ENCODE peak calls at places on chromosome 18, in four cellular contexts. H, Q, F and E are unnamed samples.

GRCh38 chr18:32929213-32929612 is 156.4 kb upstream of the KLHL14 start:
- DNase-seq in H (no peak), F (no peak), Q (no peak), E (no peak)

GRCh38 chr18:906416-907170 is 1.9 kb downstream of the ADCYAP1 start:
- DNase-seq in H (no peak), F (no peak), Q (no peak), E (peak)

GRCh38 chr18:2906522-2907458 is 60.0 kb downstream of the EMILIN2 start:
- DNase-seq in Q (peak), H (peak), F (no peak), E (peak)

GRCh38 chr18:50629148-50629631 is 69.3 kb downstream of the MAPK4 start:
- DNase-seq in Q (no peak), F (no peak), H (no peak), E (no peak)

GRCh38 chr18:76458522-76459311 is 36.3 kb downstream of the ZNF516 start:
- DNase-seq in H (no peak), Q (no peak), F (no peak), E (no peak)

GRCh38 chr18:58536534-58537271 is 92.2 kb downstream of the ALPK2 start:
- DNase-seq in F (no peak), H (no peak), Q (no peak), E (no peak)

GRCh38 chr18:67199993-67200617 is 316.4 kb downstream of the DSEL start:
- DNase-seq in F (peak), H (peak), Q (peak), E (peak)

GRCh38 chr18:24063121-24063731 is 48.7 kb downstream of the TTC39C start:
- DNase-seq in H (peak), F (no peak), Q (peak), E (no peak)

GRCh38 chr18:37578886-37579513 is 13.4 kb upstream of the CELF4 start:
- DNase-seq in Q (peak), H (peak), F (no peak), E (peak)

GRCh38 chr18:54981076-54981475 is 21.8 kb upstream of the CCDC68 start:
- DNase-seq in H (no peak), F (no peak), Q (no peak), E (peak)

GRCh38 chr18:3985030-3985429 is 470.1 kb downstream of the DLGAP1 start:
- DNase-seq in H (no peak), F (no peak), Q (no peak), E (no peak)

DNA sequence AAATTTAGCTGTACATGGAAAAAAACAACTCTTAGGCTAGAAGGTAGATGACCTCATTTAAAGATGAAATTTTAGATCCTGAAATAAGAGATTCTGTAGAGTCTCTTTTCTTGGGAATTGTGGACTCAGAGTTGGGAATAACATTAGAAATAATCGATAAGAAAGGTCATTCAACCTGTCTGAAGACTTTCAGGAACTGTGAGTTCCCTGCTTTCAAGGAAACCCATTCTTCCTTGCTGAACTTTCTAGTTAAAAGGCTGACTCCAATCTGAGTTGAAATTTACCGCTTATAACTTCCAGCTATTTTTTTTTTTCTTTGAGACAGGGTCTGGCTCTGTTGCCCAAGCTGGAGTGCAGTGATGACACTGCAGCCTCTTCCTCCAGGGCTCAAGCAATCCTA is 16.8 kb upstream of the SMAD7 start:
- DNase-seq in Q (no peak), H (no peak), F (no peak), E (no peak)
- TF ChIP-seq PBX3 in Q (no peak), H (no peak), F (no peak), E (no peak)

GRCh38 chr18:6679201-6679600 is 50.3 kb upstream of the ARHGAP28 start:
- DNase-seq in H (no peak), Q (no peak), F (no peak), E (no peak)
- TF ChIP-seq EP300 in H (no peak), Q (no peak), F (no peak), E (no peak)

GRCh38 chr18:46632401-46633089 is 24.5 kb downstream of the LOXHD1 start:
- DNase-seq in H (peak), Q (no peak), F (no peak), E (no peak)
- TF ChIP-seq RFX5 in H (no peak), Q (no peak), F (no peak), E (no peak)

DNA sequence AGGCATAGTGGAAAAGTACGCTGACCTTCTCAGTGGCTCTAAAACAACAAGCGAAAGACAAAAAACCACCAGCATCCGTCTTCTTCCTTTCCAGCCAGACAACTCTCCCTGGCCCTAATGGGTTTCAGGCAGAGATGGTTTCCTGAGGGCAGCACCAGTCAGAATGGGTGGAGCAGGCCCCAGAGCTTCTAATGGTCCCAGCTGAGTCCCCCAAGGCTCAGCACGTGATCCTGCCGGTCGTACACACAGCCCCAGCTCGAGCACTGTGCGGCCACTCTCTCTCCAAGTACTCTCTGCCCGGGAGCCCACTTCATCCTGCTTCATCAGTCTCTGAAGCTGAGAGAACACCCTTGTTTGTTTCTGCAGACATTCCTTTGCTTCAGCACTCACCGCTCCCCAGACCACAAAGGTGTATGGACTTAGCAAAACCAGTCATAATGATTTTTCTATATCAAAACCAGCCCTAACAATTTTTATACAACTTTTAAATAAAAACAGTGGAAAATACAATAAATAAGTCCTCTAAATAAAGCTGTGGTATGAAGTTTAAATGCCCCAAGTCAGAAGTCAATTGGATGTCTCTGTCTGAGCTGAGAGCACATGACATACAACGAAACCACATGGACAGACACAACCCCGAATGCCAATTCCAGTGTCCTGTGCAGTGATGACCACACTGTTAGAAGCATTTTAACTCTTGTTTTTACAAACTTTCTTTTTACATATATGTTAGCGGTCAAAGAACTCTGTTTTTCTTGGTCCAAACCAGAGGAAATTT is 63.9 kb downstream of the PARD6G start:
- DNase-seq in Q (no peak), F (no peak), H (no peak), E (no peak)
- TF ChIP-seq PBX3 in Q (no peak), F (no peak), H (no peak), E (no peak)